ENCODE peak calls at places on chromosome 1, in ten cellular contexts. One of them, this sample, is unnamed.

GRCh38 chr1:172588296-172589291 is 55.6 kb downstream of the SUCO start:
- DNase-seq in A673: peak; percentile 5
- DNase-seq in adrenal gland: peak; percentile 35
- DNase-seq in upper lobe of right lung: no peak
- DNase-seq in fibroblast of lung: peak; percentile 95
- DNase-seq in neural progenitor cell: no peak
- DNase-seq in BE2C: no peak
- DNase-seq in endodermal cell: no peak
- DNase-seq in CD8-positive, alpha-beta T cell: no peak
- DNase-seq in colonic mucosa: no peak
- DNase-seq in this sample: no peak

GRCh38 chr1:182061597-182061996 is at the start of gene ZNF648:
- DNase-seq in adrenal gland: no peak
- DNase-seq in upper lobe of right lung: no peak
- DNase-seq in neural progenitor cell: peak; percentile 30
- DNase-seq in CD8-positive, alpha-beta T cell: no peak
- DNase-seq in endodermal cell: peak; percentile 62
- DNase-seq in colonic mucosa: no peak
- DNase-seq in BE2C: no peak
- DNase-seq in A673: no peak
- DNase-seq in fibroblast of lung: no peak
- DNase-seq in this sample: no peak

GRCh38 chr1:100552922-100553321 is 15.0 kb downstream of the GPR88 start:
- DNase-seq in neural progenitor cell: no peak
- DNase-seq in colonic mucosa: no peak
- DNase-seq in fibroblast of lung: no peak
- DNase-seq in BE2C: no peak
- DNase-seq in CD8-positive, alpha-beta T cell: no peak
- DNase-seq in upper lobe of right lung: no peak
- DNase-seq in adrenal gland: no peak
- DNase-seq in endodermal cell: no peak
- DNase-seq in A673: no peak
- DNase-seq in this sample: no peak

GRCh38 chr1:111930356-111930755 is 59.1 kb downstream of the KCND3 start:
- DNase-seq in adrenal gland: no peak
- DNase-seq in BE2C: peak; percentile 75
- DNase-seq in CD8-positive, alpha-beta T cell: no peak
- DNase-seq in endodermal cell: no peak
- DNase-seq in neural progenitor cell: no peak
- DNase-seq in A673: no peak
- DNase-seq in colonic mucosa: no peak
- DNase-seq in fibroblast of lung: no peak
- DNase-seq in upper lobe of right lung: no peak
- DNase-seq in this sample: no peak

GRCh38 chr1:24683713-24684162 is 40.6 kb downstream of the SRRM1 start:
- DNase-seq in BE2C: peak; percentile 18
- DNase-seq in upper lobe of right lung: no peak
- DNase-seq in neural progenitor cell: no peak
- DNase-seq in A673: peak; percentile 42
- DNase-seq in CD8-positive, alpha-beta T cell: no peak
- DNase-seq in endodermal cell: no peak
- DNase-seq in adrenal gland: peak; percentile 81
- DNase-seq in fibroblast of lung: peak; percentile 99
- DNase-seq in colonic mucosa: no peak
- DNase-seq in this sample: no peak

GRCh38 chr1:58839871-58840835 is 56.3 kb upstream of the JUN start:
- DNase-seq in fibroblast of lung: peak; percentile 46
- DNase-seq in endodermal cell: no peak
- DNase-seq in BE2C: no peak
- DNase-seq in colonic mucosa: no peak
- DNase-seq in neural progenitor cell: no peak
- DNase-seq in adrenal gland: peak; percentile 51
- DNase-seq in A673: no peak
- DNase-seq in CD8-positive, alpha-beta T cell: no peak
- DNase-seq in upper lobe of right lung: no peak
- DNase-seq in this sample: no peak

GRCh38 chr1:204041232-204041767 is 31.6 kb upstream of the SOX13 start:
- DNase-seq in fibroblast of lung: peak; percentile 16
- DNase-seq in colonic mucosa: no peak
- DNase-seq in adrenal gland: no peak
- DNase-seq in A673: peak; percentile 37
- DNase-seq in upper lobe of right lung: peak; percentile 48
- DNase-seq in CD8-positive, alpha-beta T cell: no peak
- DNase-seq in endodermal cell: no peak
- DNase-seq in BE2C: no peak
- DNase-seq in neural progenitor cell: no peak
- DNase-seq in this sample: no peak

GRCh38 chr1:177239792-177240191 is 69.0 kb downstream of the BRINP2 start:
- DNase-seq in A673: no peak
- DNase-seq in upper lobe of right lung: no peak
- DNase-seq in adrenal gland: no peak
- DNase-seq in CD8-positive, alpha-beta T cell: no peak
- DNase-seq in neural progenitor cell: no peak
- DNase-seq in BE2C: no peak
- DNase-seq in fibroblast of lung: no peak
- DNase-seq in endodermal cell: no peak
- DNase-seq in colonic mucosa: no peak
- DNase-seq in this sample: no peak

GRCh38 chr1:183586897-183587296 is 3.4 kb downstream of the NCF2 start:
- DNase-seq in fibroblast of lung: no peak
- DNase-seq in A673: no peak
- DNase-seq in upper lobe of right lung: no peak
- DNase-seq in adrenal gland: no peak
- DNase-seq in neural progenitor cell: no peak
- DNase-seq in BE2C: no peak
- DNase-seq in colonic mucosa: no peak
- DNase-seq in CD8-positive, alpha-beta T cell: no peak
- DNase-seq in endodermal cell: no peak
- DNase-seq in this sample: no peak

GRCh38 chr1:155961937-155962336 is 16.4 kb downstream of the ARHGEF2 start:
- DNase-seq in endodermal cell: peak; percentile 67
- DNase-seq in neural progenitor cell: no peak
- DNase-seq in upper lobe of right lung: no peak
- DNase-seq in A673: peak; percentile 70
- DNase-seq in fibroblast of lung: peak; percentile 98
- DNase-seq in BE2C: no peak
- DNase-seq in CD8-positive, alpha-beta T cell: no peak
- DNase-seq in colonic mucosa: no peak
- DNase-seq in adrenal gland: no peak
- DNase-seq in this sample: no peak

GRCh38 chr1:37824001-37824400 is 16.0 kb upstream of the YRDC start:
- DNase-seq in endodermal cell: no peak
- DNase-seq in CD8-positive, alpha-beta T cell: no peak
- DNase-seq in A673: no peak
- DNase-seq in colonic mucosa: no peak
- DNase-seq in neural progenitor cell: no peak
- DNase-seq in upper lobe of right lung: no peak
- DNase-seq in fibroblast of lung: no peak
- DNase-seq in adrenal gland: no peak
- DNase-seq in BE2C: no peak
- DNase-seq in this sample: no peak

GRCh38 chr1:34360574-34360973 is 183.9 kb downstream of the C1orf94 start:
- DNase-seq in fibroblast of lung: peak; percentile 14
- DNase-seq in upper lobe of right lung: no peak
- DNase-seq in BE2C: no peak
- DNase-seq in A673: no peak
- DNase-seq in neural progenitor cell: no peak
- DNase-seq in CD8-positive, alpha-beta T cell: no peak
- DNase-seq in colonic mucosa: no peak
- DNase-seq in endodermal cell: no peak
- DNase-seq in adrenal gland: peak; percentile 21
- DNase-seq in this sample: no peak

GRCh38 chr1:114318951-114319350 is 165.3 kb upstream of the SYT6 start:
- DNase-seq in BE2C: no peak
- DNase-seq in colonic mucosa: no peak
- DNase-seq in neural progenitor cell: no peak
- DNase-seq in adrenal gland: no peak
- DNase-seq in endodermal cell: no peak
- DNase-seq in fibroblast of lung: peak; percentile 30
- DNase-seq in upper lobe of right lung: no peak
- DNase-seq in A673: no peak
- DNase-seq in CD8-positive, alpha-beta T cell: no peak
- DNase-seq in this sample: no peak

GRCh38 chr1:181061891-181062777 is 26.4 kb upstream of the IER5 start:
- DNase-seq in fibroblast of lung: no peak
- DNase-seq in CD8-positive, alpha-beta T cell: peak; percentile 65
- DNase-seq in A673: no peak
- DNase-seq in BE2C: no peak
- DNase-seq in upper lobe of right lung: peak; percentile 77
- DNase-seq in adrenal gland: no peak
- DNase-seq in endodermal cell: no peak
- DNase-seq in colonic mucosa: no peak
- DNase-seq in neural progenitor cell: no peak
- DNase-seq in this sample: peak; percentile 39

GRCh38 chr1:242178924-242179708 is 180.2 kb upstream of the MAP1LC3C start:
- DNase-seq in BE2C: no peak
- DNase-seq in fibroblast of lung: no peak
- DNase-seq in adrenal gland: no peak
- DNase-seq in neural progenitor cell: no peak
- DNase-seq in CD8-positive, alpha-beta T cell: no peak
- DNase-seq in endodermal cell: no peak
- DNase-seq in colonic mucosa: no peak
- DNase-seq in upper lobe of right lung: no peak
- DNase-seq in A673: no peak
- DNase-seq in this sample: no peak

GRCh38 chr1:117802546-117803257 is 126.7 kb downstream of the GDAP2 start:
- DNase-seq in adrenal gland: no peak
- DNase-seq in colonic mucosa: no peak
- DNase-seq in A673: peak; percentile 70
- DNase-seq in BE2C: no peak
- DNase-seq in endodermal cell: no peak
- DNase-seq in CD8-positive, alpha-beta T cell: no peak
- DNase-seq in neural progenitor cell: no peak
- DNase-seq in fibroblast of lung: peak; percentile 10
- DNase-seq in upper lobe of right lung: no peak
- DNase-seq in this sample: no peak

GRCh38 chr1:203999618-204000017 is 73.3 kb upstream of the SOX13 start:
- DNase-seq in neural progenitor cell: no peak
- DNase-seq in adrenal gland: no peak
- DNase-seq in A673: no peak
- DNase-seq in upper lobe of right lung: no peak
- DNase-seq in colonic mucosa: no peak
- DNase-seq in endodermal cell: no peak
- DNase-seq in CD8-positive, alpha-beta T cell: no peak
- DNase-seq in fibroblast of lung: peak; percentile 35
- DNase-seq in BE2C: no peak
- DNase-seq in this sample: no peak

GRCh38 chr1:71324671-71325297 is 243.9 kb upstream of the ZRANB2 start:
- DNase-seq in fibroblast of lung: no peak
- DNase-seq in neural progenitor cell: no peak
- DNase-seq in CD8-positive, alpha-beta T cell: no peak
- DNase-seq in adrenal gland: no peak
- DNase-seq in upper lobe of right lung: no peak
- DNase-seq in A673: no peak
- DNase-seq in BE2C: no peak
- DNase-seq in colonic mucosa: no peak
- DNase-seq in endodermal cell: no peak
- DNase-seq in this sample: no peak

GRCh38 chr1:202274611-202275010 is 67.1 kb downstream of the UBE2T start:
- DNase-seq in BE2C: peak; percentile 70
- DNase-seq in fibroblast of lung: no peak
- DNase-seq in adrenal gland: peak; percentile 56
- DNase-seq in colonic mucosa: peak; percentile 24
- DNase-seq in endodermal cell: peak; percentile 79
- DNase-seq in A673: peak; percentile 61
- DNase-seq in CD8-positive, alpha-beta T cell: peak; percentile 69
- DNase-seq in upper lobe of right lung: no peak
- DNase-seq in neural progenitor cell: no peak
- DNase-seq in this sample: peak; percentile 43

GRCh38 chr1:210739627-210740026 is 394.3 kb downstream of the KCNH1 start:
- DNase-seq in BE2C: no peak
- DNase-seq in adrenal gland: no peak
- DNase-seq in upper lobe of right lung: no peak
- DNase-seq in CD8-positive, alpha-beta T cell: no peak
- DNase-seq in A673: no peak
- DNase-seq in endodermal cell: peak; percentile 63
- DNase-seq in neural progenitor cell: peak; percentile 45
- DNase-seq in colonic mucosa: no peak
- DNase-seq in fibroblast of lung: peak; percentile 14
- DNase-seq in this sample: no peak

GRCh38 chr1:63435136-63435535 is 67.7 kb downstream of the ALG6 start:
- DNase-seq in endodermal cell: no peak
- DNase-seq in adrenal gland: no peak
- DNase-seq in CD8-positive, alpha-beta T cell: no peak
- DNase-seq in A673: no peak
- DNase-seq in neural progenitor cell: no peak
- DNase-seq in BE2C: no peak
- DNase-seq in fibroblast of lung: no peak
- DNase-seq in upper lobe of right lung: no peak
- DNase-seq in colonic mucosa: no peak
- DNase-seq in this sample: no peak

GRCh38 chr1:28578696-28579218 is 13.3 kb upstream of the RAB42 start:
- DNase-seq in colonic mucosa: no peak
- DNase-seq in neural progenitor cell: no peak
- DNase-seq in fibroblast of lung: no peak
- DNase-seq in CD8-positive, alpha-beta T cell: no peak
- DNase-seq in upper lobe of right lung: no peak
- DNase-seq in BE2C: no peak
- DNase-seq in adrenal gland: no peak
- DNase-seq in A673: no peak
- DNase-seq in endodermal cell: no peak
- DNase-seq in this sample: no peak
- H3K4me1 ChIP-seq in colonic mucosa: peaks cover 9% of the 10 kb centered on the region
- H3K4me1 ChIP-seq in neural progenitor cell: peaks cover 11% of the 10 kb centered on the region
- H3K4me1 ChIP-seq in fibroblast of lung: peaks cover 12% of the 10 kb centered on the region
- H3K4me1 ChIP-seq in CD8-positive, alpha-beta T cell: peaks cover 24% of the 10 kb centered on the region
- H3K4me1 ChIP-seq in upper lobe of right lung: peaks cover 23% of the 10 kb centered on the region
- H3K4me1 ChIP-seq in BE2C: no peaks in the 10 kb centered on the region
- H3K4me1 ChIP-seq in adrenal gland: peaks cover 5% of the 10 kb centered on the region
- H3K4me1 ChIP-seq in A673: peaks cover 13% of the 10 kb centered on the region
- H3K4me1 ChIP-seq in endodermal cell: no peaks in the 10 kb centered on the region
- H3K4me1 ChIP-seq in this sample: peaks cover 13% of the 10 kb centered on the region

GRCh38 chr1:66438062-66438970 is 95.6 kb upstream of the SGIP1 start:
- DNase-seq in neural progenitor cell: no peak
- DNase-seq in BE2C: no peak
- DNase-seq in fibroblast of lung: no peak
- DNase-seq in upper lobe of right lung: no peak
- DNase-seq in endodermal cell: no peak
- DNase-seq in CD8-positive, alpha-beta T cell: no peak
- DNase-seq in colonic mucosa: no peak
- DNase-seq in A673: no peak
- DNase-seq in adrenal gland: no peak
- DNase-seq in this sample: no peak
- H3K4me3 ChIP-seq in neural progenitor cell: no peak overlapping the region
- H3K4me3 ChIP-seq in BE2C: no peak overlapping the region
- H3K4me3 ChIP-seq in fibroblast of lung: no peak overlapping the region
- H3K4me3 ChIP-seq in upper lobe of right lung: no peak overlapping the region
- H3K4me3 ChIP-seq in endodermal cell: no peak overlapping the region
- H3K4me3 ChIP-seq in CD8-positive, alpha-beta T cell: no peak overlapping the region
- H3K4me3 ChIP-seq in colonic mucosa: no peak overlapping the region
- H3K4me3 ChIP-seq in A673: no peak overlapping the region
- H3K4me3 ChIP-seq in adrenal gland: no peak overlapping the region
- H3K4me3 ChIP-seq in this sample: no peak overlapping the region

GRCh38 chr1:44500181-44501021 is 95.3 kb downstream of the RNF220 start:
- DNase-seq in endodermal cell: peak; percentile 84
- DNase-seq in adrenal gland: no peak
- DNase-seq in fibroblast of lung: peak; percentile 23
- DNase-seq in neural progenitor cell: peak; percentile 79
- DNase-seq in CD8-positive, alpha-beta T cell: no peak
- DNase-seq in upper lobe of right lung: no peak
- DNase-seq in A673: no peak
- DNase-seq in BE2C: peak; percentile 8
- DNase-seq in colonic mucosa: no peak
- DNase-seq in this sample: no peak
- TF ChIP-seq CTCF in endodermal cell: peak; percentile 68
- TF ChIP-seq CTCF in adrenal gland: no peak
- TF ChIP-seq CTCF in fibroblast of lung: peak; percentile 16
- TF ChIP-seq CTCF in neural progenitor cell: peak; percentile 50
- TF ChIP-seq CTCF in CD8-positive, alpha-beta T cell: no peak
- TF ChIP-seq CTCF in upper lobe of right lung: peak; percentile 29
- TF ChIP-seq CTCF in A673: peak; percentile 22
- TF ChIP-seq CTCF in BE2C: peak; percentile 10
- TF ChIP-seq CTCF in colonic mucosa: no peak
- TF ChIP-seq CTCF in this sample: no peak

GRCh38 chr1:150564051-150564991 is 15.1 kb downstream of the MCL1 start:
- DNase-seq in endodermal cell: peak; percentile 54
- DNase-seq in CD8-positive, alpha-beta T cell: peak; percentile 51
- DNase-seq in upper lobe of right lung: no peak
- DNase-seq in neural progenitor cell: no peak
- DNase-seq in fibroblast of lung: no peak
- DNase-seq in adrenal gland: no peak
- DNase-seq in BE2C: no peak
- DNase-seq in A673: no peak
- DNase-seq in colonic mucosa: no peak
- DNase-seq in this sample: no peak
- H3K4me1 ChIP-seq in endodermal cell: peaks cover 14% of the 10 kb centered on the region
- H3K4me1 ChIP-seq in CD8-positive, alpha-beta T cell: peaks cover 84% of the 10 kb centered on the region
- H3K4me1 ChIP-seq in upper lobe of right lung: peaks cover 86% of the 10 kb centered on the region
- H3K4me1 ChIP-seq in neural progenitor cell: peaks cover 50% of the 10 kb centered on the region
- H3K4me1 ChIP-seq in fibroblast of lung: peaks cover 57% of the 10 kb centered on the region
- H3K4me1 ChIP-seq in adrenal gland: peaks cover 74% of the 10 kb centered on the region
- H3K4me1 ChIP-seq in BE2C: peaks cover 37% of the 10 kb centered on the region
- H3K4me1 ChIP-seq in A673: peaks cover 46% of the 10 kb centered on the region
- H3K4me1 ChIP-seq in colonic mucosa: peaks cover 46% of the 10 kb centered on the region
- H3K4me1 ChIP-seq in this sample: peaks cover 81% of the 10 kb centered on the region